ENCODE peak calls at places on chromosomes 12 and 14, in four cellular contexts. One of them, this sample, is unnamed.

GRCh38 chr12:122516544-122517361 is 10.0 kb downstream of the RSRC2 start:
- DNase-seq in neural progenitor cell: no peak
- DNase-seq in HCT116: no peak
- DNase-seq in A549: no peak
- DNase-seq in this sample: no peak

GRCh38 chr12:51118706-51119105 is 35.3 kb upstream of the CSRNP2 start:
- DNase-seq in neural progenitor cell: no peak
- DNase-seq in HCT116: peak
- DNase-seq in A549: no peak
- DNase-seq in this sample: peak

GRCh38 chr14:77457115-77457521 is 283 bp downstream of the VIPAS39 start:
- DNase-seq in neural progenitor cell: no peak
- DNase-seq in HCT116: no peak
- DNase-seq in A549: no peak
- DNase-seq in this sample: no peak

GRCh38 chr12:104357431-104357952 is 54.0 kb downstream of the EID3 start:
- DNase-seq in neural progenitor cell: no peak
- DNase-seq in HCT116: no peak
- DNase-seq in A549: peak
- DNase-seq in this sample: no peak

GRCh38 chr14:68822132-68822651 is 29.3 kb upstream of the ZFP36L1 start:
- DNase-seq in neural progenitor cell: no peak
- DNase-seq in HCT116: no peak
- DNase-seq in A549: no peak
- DNase-seq in this sample: no peak

GRCh38 chr12:54041097-54041690 is 8.3 kb downstream of the HOXC5 start:
- DNase-seq in neural progenitor cell: peak
- DNase-seq in HCT116: no peak
- DNase-seq in A549: no peak
- DNase-seq in this sample: no peak

GRCh38 chr12:41034686-41035085 is 153.4 kb upstream of the PDZRN4 start:
- DNase-seq in neural progenitor cell: no peak
- DNase-seq in HCT116: no peak
- DNase-seq in A549: no peak
- DNase-seq in this sample: no peak

GRCh38 chr14:70114621-70115156 is 74.1 kb downstream of the SLC8A3 start:
- DNase-seq in neural progenitor cell: no peak
- DNase-seq in HCT116: no peak
- DNase-seq in A549: no peak
- DNase-seq in this sample: no peak

GRCh38 chr14:34387974-34388533 is 74.0 kb downstream of the SPTSSA start:
- DNase-seq in neural progenitor cell: no peak
- DNase-seq in HCT116: no peak
- DNase-seq in A549: no peak
- DNase-seq in this sample: no peak

GRCh38 chr14:76920572-76921175 is 94.5 kb downstream of the LRRC74A start:
- DNase-seq in neural progenitor cell: peak
- DNase-seq in HCT116: no peak
- DNase-seq in A549: no peak
- DNase-seq in this sample: peak

GRCh38 chr14:72292689-72293024 is 360.4 kb downstream of the RGS6 start:
- DNase-seq in neural progenitor cell: no peak
- DNase-seq in HCT116: no peak
- DNase-seq in A549: no peak
- DNase-seq in this sample: no peak

GRCh38 chr12:52207895-52208294 is 16.1 kb upstream of the KRT80 start:
- DNase-seq in neural progenitor cell: no peak
- DNase-seq in HCT116: no peak
- DNase-seq in A549: no peak
- DNase-seq in this sample: no peak

GRCh38 chr14:51726166-51726899 is 74.6 kb downstream of the FRMD6 start:
- DNase-seq in neural progenitor cell: no peak
- DNase-seq in HCT116: no peak
- DNase-seq in A549: no peak
- DNase-seq in this sample: no peak

GRCh38 chr12:130549361-130549760 is 166.7 kb downstream of the RIMBP2 start:
- DNase-seq in neural progenitor cell: no peak
- DNase-seq in HCT116: no peak
- DNase-seq in A549: no peak
- DNase-seq in this sample: no peak

GRCh38 chr12:33967760-33968159 is 54.5 kb upstream of the ALG10 start:
- DNase-seq in neural progenitor cell: no peak
- DNase-seq in HCT116: no peak
- DNase-seq in A549: no peak
- DNase-seq in this sample: no peak

GRCh38 chr12:90672081-90672480 is 282.9 kb downstream of the CCER1 start:
- DNase-seq in neural progenitor cell: no peak
- DNase-seq in HCT116: no peak
- DNase-seq in A549: no peak
- DNase-seq in this sample: no peak

DNA sequence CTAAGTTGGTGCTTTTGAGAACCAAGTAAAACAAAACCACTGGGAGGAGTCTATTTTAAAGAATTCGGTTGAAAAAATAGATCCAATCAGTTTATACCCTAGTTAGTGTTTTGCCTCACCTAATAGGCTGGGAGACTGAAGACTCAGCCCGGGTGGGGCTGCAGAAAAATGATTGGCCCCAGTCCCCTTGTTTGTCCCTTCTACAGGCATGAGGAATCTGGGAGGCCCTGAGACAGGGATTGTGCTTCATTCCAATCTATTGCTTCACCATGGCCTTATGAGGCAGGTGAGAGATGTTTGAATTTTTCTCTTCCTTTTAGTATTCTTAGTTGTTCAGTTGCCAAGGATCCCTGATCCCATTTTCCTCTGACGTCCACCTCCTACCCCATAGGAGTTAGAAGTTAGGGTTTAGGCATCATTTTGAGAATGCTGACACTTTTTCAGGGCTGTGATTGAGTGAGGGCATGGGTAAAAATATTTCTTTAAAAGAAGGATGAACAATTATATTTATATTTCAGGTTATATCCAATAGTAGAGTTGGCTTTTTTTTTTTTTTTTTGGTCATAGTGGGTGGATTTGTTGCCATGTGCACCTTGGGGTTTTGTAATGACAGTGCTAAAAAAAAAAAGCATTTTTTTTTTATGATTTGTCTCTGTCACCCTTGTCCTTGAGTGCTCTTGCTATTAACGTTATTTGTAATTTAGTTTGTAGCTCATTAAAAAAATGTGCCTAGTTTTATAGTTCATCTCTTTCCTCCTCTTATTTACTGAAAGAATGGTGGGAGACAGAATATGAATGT is 1.6 kb upstream of the RAB5B start:
- DNase-seq in neural progenitor cell: no peak
- DNase-seq in HCT116: no peak
- DNase-seq in A549: peak
- DNase-seq in this sample: peak
- H3K4me3 ChIP-seq in neural progenitor cell: no peak
- H3K4me3 ChIP-seq in HCT116: no peak
- H3K4me3 ChIP-seq in A549: no peak
- H3K4me3 ChIP-seq in this sample: peak

GRCh38 chr12:29103539-29103974 is 45.5 kb upstream of the FAR2 start:
- DNase-seq in neural progenitor cell: no peak
- DNase-seq in HCT116: no peak
- DNase-seq in A549: no peak
- DNase-seq in this sample: no peak

GRCh38 chr12:29104495-29104894 is 44.6 kb upstream of the FAR2 start:
- DNase-seq in neural progenitor cell: no peak
- DNase-seq in HCT116: no peak
- DNase-seq in A549: no peak
- DNase-seq in this sample: no peak

DNA sequence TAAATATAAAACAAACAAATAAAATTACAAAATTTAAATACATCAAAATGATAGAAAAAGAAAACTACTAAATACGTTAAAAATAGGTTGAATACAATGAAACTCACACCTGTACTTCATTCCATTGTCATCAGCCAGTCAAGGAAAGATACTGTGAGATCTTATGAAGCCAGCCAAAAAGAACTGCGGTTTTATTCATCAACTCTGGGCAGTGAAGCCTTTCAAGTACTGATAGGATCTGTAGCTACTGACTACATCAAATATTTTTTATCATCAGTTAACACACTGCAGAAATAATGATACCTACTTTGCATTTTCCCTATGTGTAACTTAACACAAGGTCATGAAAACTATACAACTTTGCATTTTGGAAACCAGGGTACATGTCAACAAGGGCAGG is 46.3 kb upstream of the FAR2 start:
- DNase-seq in neural progenitor cell: no peak
- DNase-seq in HCT116: no peak
- DNase-seq in A549: no peak
- DNase-seq in this sample: no peak
- H3K4me2 ChIP-seq in neural progenitor cell: no peak
- H3K4me2 ChIP-seq in HCT116: no peak
- H3K4me2 ChIP-seq in A549: no peak
- H3K4me2 ChIP-seq in this sample: no peak

GRCh38 chr14:46488374-46488773 is 163.2 kb downstream of the RPL10L start:
- DNase-seq in neural progenitor cell: no peak
- DNase-seq in HCT116: no peak
- DNase-seq in A549: no peak
- DNase-seq in this sample: no peak
- H3K4me3 ChIP-seq in neural progenitor cell: no peak
- H3K4me3 ChIP-seq in HCT116: no peak
- H3K4me3 ChIP-seq in A549: no peak
- H3K4me3 ChIP-seq in this sample: no peak

GRCh38 chr14:23127861-23128260 is 8.8 kb upstream of the CEBPE start:
- DNase-seq in neural progenitor cell: no peak
- DNase-seq in HCT116: no peak
- DNase-seq in A549: no peak
- DNase-seq in this sample: no peak
- H3K4me2 ChIP-seq in neural progenitor cell: no peak
- H3K4me2 ChIP-seq in HCT116: no peak
- H3K4me2 ChIP-seq in A549: no peak
- H3K4me2 ChIP-seq in this sample: no peak

GRCh38 chr12:108325549-108325948 is 13.6 kb downstream of the CMKLR1 start:
- DNase-seq in neural progenitor cell: no peak
- DNase-seq in HCT116: no peak
- DNase-seq in A549: no peak
- DNase-seq in this sample: no peak
- H3K4me3 ChIP-seq in neural progenitor cell: no peak
- H3K4me3 ChIP-seq in HCT116: no peak
- H3K4me3 ChIP-seq in A549: no peak
- H3K4me3 ChIP-seq in this sample: no peak

DNA sequence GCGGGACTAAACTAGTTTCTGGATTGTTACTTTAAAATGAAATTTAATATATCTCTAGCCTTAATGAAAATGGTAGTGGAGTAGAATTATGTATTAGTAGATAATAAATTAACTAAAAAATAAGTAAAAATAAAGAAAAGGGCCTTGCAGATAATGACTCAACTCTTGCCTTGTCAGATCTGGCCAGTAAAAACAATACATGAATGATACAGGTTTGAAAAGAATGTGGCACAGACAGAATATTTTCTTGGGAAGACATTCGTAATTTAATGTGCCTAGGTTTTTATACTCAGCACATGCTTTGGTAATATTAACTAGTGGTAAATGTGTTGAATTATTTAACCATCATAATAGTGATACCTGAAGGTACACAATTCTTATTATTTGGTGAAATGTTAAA is 28.3 kb downstream of the ATF7IP start:
- DNase-seq in neural progenitor cell: no peak
- DNase-seq in HCT116: no peak
- DNase-seq in A549: no peak
- DNase-seq in this sample: no peak
- H3K4me2 ChIP-seq in neural progenitor cell: peak
- H3K4me2 ChIP-seq in HCT116: peak
- H3K4me2 ChIP-seq in A549: peak
- H3K4me2 ChIP-seq in this sample: peak

DNA sequence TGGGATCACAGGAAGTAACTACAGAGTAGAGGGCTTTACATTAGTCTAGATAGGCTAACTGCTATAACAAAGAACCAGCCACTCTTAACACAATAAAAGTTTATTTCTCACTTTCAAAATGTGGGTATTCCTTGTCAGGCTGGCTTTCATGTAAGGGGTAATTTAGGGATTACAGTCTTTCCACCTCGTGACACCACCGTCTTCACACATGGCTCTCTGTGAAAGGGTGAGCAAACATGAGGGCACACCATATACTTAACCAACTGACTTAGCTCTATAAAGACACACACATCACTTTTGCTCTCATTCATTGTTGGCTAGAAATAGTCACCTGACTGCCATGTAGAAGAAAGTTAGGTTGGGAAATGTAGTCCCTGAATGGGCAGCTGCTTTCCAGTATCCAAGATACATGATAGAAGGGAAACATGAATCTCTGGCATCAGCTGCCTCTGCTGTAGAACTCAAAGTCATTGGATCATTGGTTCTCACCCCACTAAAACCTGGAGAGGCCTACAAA is 66.1 kb upstream of the CRY1 start:
- DNase-seq in neural progenitor cell: no peak
- DNase-seq in HCT116: peak
- DNase-seq in A549: no peak
- DNase-seq in this sample: no peak
- H3K4me3 ChIP-seq in neural progenitor cell: no peak
- H3K4me3 ChIP-seq in HCT116: no peak
- H3K4me3 ChIP-seq in A549: no peak
- H3K4me3 ChIP-seq in this sample: no peak

GRCh38 chr14:63203618-63204406 is 431 bp upstream of the RHOJ start:
- DNase-seq in neural progenitor cell: peak
- DNase-seq in HCT116: no peak
- DNase-seq in A549: peak
- DNase-seq in this sample: peak
- H3K4me2 ChIP-seq in neural progenitor cell: peak
- H3K4me2 ChIP-seq in HCT116: peak
- H3K4me2 ChIP-seq in A549: peak
- H3K4me2 ChIP-seq in this sample: peak

DNA sequence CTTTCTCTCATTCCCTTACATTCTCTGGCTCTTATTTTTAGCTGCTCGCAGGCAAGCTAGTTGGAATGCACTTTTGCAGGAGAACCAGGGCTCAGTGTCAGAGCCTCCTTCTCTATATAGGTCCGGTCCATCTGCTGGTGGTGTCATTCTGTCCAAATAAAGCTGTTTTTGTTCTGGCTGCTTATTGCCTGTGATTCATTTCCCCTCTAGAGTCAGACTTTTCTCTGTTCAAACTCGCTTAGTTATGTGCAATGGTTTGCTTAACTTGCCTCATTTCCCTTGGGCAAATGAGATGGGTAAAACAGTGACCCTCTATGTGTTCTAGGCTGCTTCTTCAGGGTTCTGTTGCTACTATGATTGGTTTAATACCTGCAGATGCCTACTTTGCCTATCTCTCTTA is 2.9 kb downstream of the SMARCD1 start:
- DNase-seq in neural progenitor cell: no peak
- DNase-seq in HCT116: no peak
- DNase-seq in A549: no peak
- DNase-seq in this sample: no peak
- H3K4me3 ChIP-seq in neural progenitor cell: no peak
- H3K4me3 ChIP-seq in HCT116: no peak
- H3K4me3 ChIP-seq in A549: no peak
- H3K4me3 ChIP-seq in this sample: no peak

GRCh38 chr12:23536293-23536692 is 413.2 kb downstream of the SOX5 start:
- DNase-seq in neural progenitor cell: no peak
- DNase-seq in HCT116: no peak
- DNase-seq in A549: no peak
- DNase-seq in this sample: no peak
- H3K4me2 ChIP-seq in neural progenitor cell: no peak
- H3K4me2 ChIP-seq in HCT116: no peak
- H3K4me2 ChIP-seq in A549: no peak
- H3K4me2 ChIP-seq in this sample: no peak